ENCODE peak calls at places on chromosomes 6 and 20, in seven cellular contexts. A is adrenal gland, U is thyroid gland, O is tibial artery, J is psoas muscle, N is uterus, B is body of pancreas. C is an unnamed sample.

GRCh38 chr6:72363844-72364740 is 257.8 kb upstream of the KCNQ5 start:
- DNase-seq in B (peak; percentile 12), O (no peak), A (peak; percentile 2), J (no peak), U (peak; percentile 62), N (no peak), C (no peak)

GRCh38 chr20:35708502-35708901 is 9.3 kb downstream of the ROMO1 start:
- DNase-seq in B (no peak), A (no peak), J (no peak), N (no peak), O (no peak), U (no peak), C (no peak)

GRCh38 chr6:7315684-7316366 is 2.8 kb upstream of the SSR1 start:
- DNase-seq in A (no peak), J (no peak), O (no peak), N (no peak), B (no peak), U (no peak), C (no peak)

GRCh38 chr20:32893878-32894483 is 35.3 kb downstream of the EFCAB8 start:
- DNase-seq in U (peak; percentile 50), N (no peak), O (no peak), J (no peak), B (peak; percentile 10), A (peak; percentile 28), C (no peak)

GRCh38 chr20:13425401-13425800 is 204.3 kb downstream of the ISM1 start:
- DNase-seq in A (peak; percentile 2), N (no peak), O (no peak), J (no peak), B (no peak), U (peak; percentile 64), C (no peak)

GRCh38 chr20:60057866-60058807 is 99.9 kb downstream of the CDH26 start:
- DNase-seq in N (no peak), B (peak; percentile 52), U (peak; percentile 63), A (peak; percentile 42), O (peak; percentile 36), J (peak; percentile 86), C (no peak)

GRCh38 chr6:157461000-157461915 is 80.3 kb downstream of the ZDHHC14 start:
- DNase-seq in N (no peak), B (peak; percentile 89), U (peak; percentile 15), J (no peak), A (peak; percentile 12), O (no peak), C (no peak)

GRCh38 chr6:136607204-136607931 is 57.1 kb upstream of the MAP7 start:
- DNase-seq in O (no peak), N (no peak), J (no peak), U (no peak), A (peak; percentile 46), B (peak; percentile 37), C (no peak)

GRCh38 chr20:21103582-21104465 is 2.3 kb downstream of the LINC00237 start:
- DNase-seq in U (no peak), A (no peak), N (no peak), J (no peak), O (no peak), B (no peak), C (no peak)

GRCh38 chr6:157763129-157763893 is 59.7 kb upstream of the SNX9 start:
- DNase-seq in O (no peak), A (peak; percentile 92), U (peak; percentile 100), J (peak; percentile 69), N (peak; percentile 73), B (peak; percentile 99), C (no peak)

GRCh38 chr6:95280690-95281273 is 296.6 kb upstream of the MANEA start:
- DNase-seq in A (peak; percentile 11), N (no peak), U (no peak), B (peak; percentile 8), J (no peak), O (no peak), C (no peak)

GRCh38 chr6:154453329-154453728 is 57.2 kb downstream of the CNKSR3 start:
- DNase-seq in B (no peak), U (no peak), J (no peak), O (no peak), A (no peak), N (no peak), C (no peak)

GRCh38 chr20:9506964-9507369 is 7.4 kb upstream of the LAMP5 start:
- DNase-seq in O (no peak), A (no peak), N (no peak), J (peak; percentile 44), U (no peak), B (no peak), C (no peak)

GRCh38 chr6:31870385-31870921 is 7.8 kb upstream of the NEU1 start:
- DNase-seq in N (no peak), U (peak; percentile 76), A (peak; percentile 80), J (peak; percentile 49), O (no peak), B (no peak), C (no peak)

GRCh38 chr6:26249709-26249958 is 115.4 kb upstream of the BTN3A2 start:
- DNase-seq in U (no peak), N (no peak), A (no peak), B (no peak), J (no peak), O (no peak), C (no peak)

GRCh38 chr6:158014505-158015187 is 33.0 kb downstream of the SYNJ2 start:
- DNase-seq in O (no peak), J (no peak), U (no peak), N (no peak), A (no peak), B (no peak), C (no peak)

GRCh38 chr6:53479871-53480270 is 65.0 kb downstream of the GCLC start:
- DNase-seq in A (no peak), U (no peak), N (no peak), J (no peak), B (no peak), O (no peak), C (no peak)

GRCh38 chr6:127243501-127243900 is 23.2 kb upstream of the RNF146 start:
- DNase-seq in O (no peak), B (no peak), J (no peak), U (no peak), A (no peak), N (no peak), C (no peak)

GRCh38 chr20:58147628-58148370 is 80.7 kb downstream of the ANKRD60 start:
- DNase-seq in B (no peak), O (no peak), J (no peak), U (no peak), A (no peak), N (no peak), C (no peak)

GRCh38 chr20:63699466-63700198 is 3.2 kb downstream of the TNFRSF6B start:
- DNase-seq in B (no peak), A (no peak), O (no peak), N (peak; percentile 32), J (peak; percentile 61), U (no peak), C (no peak)

GRCh38 chr6:33405541-33405940 is 5.3 kb upstream of the PHF1 start:
- DNase-seq in O (no peak), N (no peak), B (no peak), J (no peak), U (no peak), A (no peak), C (no peak)

GRCh38 chr6:33404884-33405283 is 5.9 kb upstream of the PHF1 start:
- DNase-seq in A (no peak), J (no peak), U (no peak), B (no peak), O (no peak), N (no peak), C (no peak)

GRCh38 chr6:33406161-33406560 is 4.7 kb upstream of the PHF1 start:
- DNase-seq in B (no peak), N (no peak), J (no peak), O (no peak), U (no peak), A (no peak), C (no peak)

GRCh38 chr6:33410050-33410710 is 634 bp upstream of the PHF1 start:
- DNase-seq in N (peak; percentile 97), U (peak; percentile 98), J (peak; percentile 99), A (peak; percentile 98), B (peak; percentile 97), O (peak; percentile 96), C (peak; percentile 94)

DNA sequence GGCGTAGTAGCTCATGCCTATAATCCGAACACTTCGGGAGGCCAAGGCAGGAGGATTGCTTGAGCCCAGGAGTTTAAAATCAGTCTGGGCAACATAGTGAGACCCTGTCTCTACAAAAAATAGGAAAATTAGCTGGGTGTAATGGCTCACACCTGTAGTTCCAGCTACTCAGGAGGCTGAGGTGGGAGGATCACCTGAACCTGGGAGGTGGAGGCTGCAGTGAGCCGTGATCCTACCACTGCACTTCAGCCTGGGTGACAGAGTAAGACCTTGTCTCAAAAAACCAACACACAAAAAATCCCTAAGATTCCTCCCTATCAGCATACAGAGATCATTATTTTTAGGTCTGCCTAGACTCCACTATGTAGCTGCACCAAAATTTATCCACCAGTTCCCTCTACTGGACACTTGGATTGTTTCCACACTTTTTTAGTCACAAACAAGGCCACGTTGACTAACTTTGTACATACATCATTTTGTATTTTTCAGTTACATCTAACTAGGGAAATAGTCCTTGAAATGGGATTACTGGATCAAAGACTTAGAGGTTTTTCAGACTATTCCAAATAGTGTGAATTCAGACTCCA is 3.6 kb upstream of the PHF1 start:
- DNase-seq in O (no peak), N (no peak), U (no peak), B (no peak), J (no peak), A (peak; percentile 37), C (no peak)
- TF ChIP-seq CTCF in O (peak; percentile 12), N (no peak), U (peak; percentile 27), B (no peak), J (peak; percentile 7), A (peak; percentile 41), C (peak; percentile 24)

GRCh38 chr6:723540-723939 is 30.6 kb upstream of the EXOC2 start:
- DNase-seq in N (no peak), U (no peak), J (no peak), O (no peak), B (no peak), A (no peak), C (no peak)
- TF ChIP-seq CTCF in N (no peak), U (no peak), J (no peak), O (no peak), B (no peak), A (no peak), C (peak; percentile 25)

GRCh38 chr6:15752820-15753219 is 90.0 kb upstream of the DTNBP1 start:
- DNase-seq in U (no peak), N (no peak), A (peak; percentile 34), O (no peak), J (no peak), B (no peak), C (no peak)
- TF ChIP-seq CTCF in U (no peak), N (no peak), A (peak; percentile 7), O (no peak), J (no peak), B (no peak), C (peak; percentile 13)

DNA sequence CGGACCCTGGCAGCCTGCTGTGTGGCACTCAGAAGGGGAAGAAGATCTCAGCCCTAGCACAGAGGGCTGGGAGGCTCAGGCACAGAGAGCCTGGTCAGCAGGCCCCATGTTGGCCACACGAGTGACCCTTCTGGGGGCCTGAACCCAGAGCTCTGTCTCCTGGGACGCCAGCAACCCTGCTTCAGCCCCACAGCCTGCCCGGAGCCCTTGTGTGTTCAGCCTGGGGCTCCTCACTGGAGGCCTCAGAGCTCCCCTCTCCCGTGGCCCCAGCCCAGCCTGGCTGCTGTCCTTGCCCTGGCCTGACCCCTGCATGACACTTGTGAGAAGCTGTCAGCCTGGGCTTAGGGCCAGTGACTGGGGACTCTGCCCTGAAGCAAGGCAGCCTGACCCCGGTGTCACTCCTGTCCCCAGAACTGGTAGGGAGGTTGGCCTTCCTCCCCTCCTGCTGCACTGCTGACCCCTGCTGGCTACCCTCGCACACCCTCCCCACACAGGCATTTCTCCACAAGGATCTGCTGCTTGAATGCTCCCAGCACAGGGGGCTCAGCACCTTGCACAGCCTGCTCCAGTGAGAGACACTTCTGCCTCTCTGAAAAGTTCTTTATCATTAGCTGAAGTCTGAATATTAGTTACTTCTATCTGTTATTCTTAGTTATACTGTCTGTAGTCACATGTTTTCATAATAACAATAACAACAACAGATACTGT is 15.4 kb upstream of the IP6K3 start:
- DNase-seq in U (peak; percentile 80), A (peak; percentile 94), O (no peak), J (peak; percentile 97), N (peak; percentile 58), B (peak; percentile 74), C (peak; percentile 31)
- TF ChIP-seq CTCF in U (peak; percentile 85), A (peak; percentile 60), O (peak; percentile 34), J (peak; percentile 75), N (peak; percentile 54), B (peak; percentile 64), C (peak; percentile 52)

C was measured in progenitor cell of endocrine pancreas.